ENCODE peak calls at places on chromosomes 16 and 17, in seven cellular contexts. Q is ovary, V is neuronal stem cell, E is thoracic aorta, S is A549, G is GM23248, K is upper lobe of right lung. F is an unnamed sample.

GRCh38 chr17:43368740-43369506 is 29.9 kb upstream of the ARL4D start:
- DNase-seq in Q (peak; percentile 87), V (peak; percentile 48), E (peak; percentile 38), S (peak; percentile 77), G (peak; percentile 90), K (peak; percentile 94), F (peak; percentile 88)

GRCh38 chr17:40415390-40415789 is 2.3 kb downstream of the TOP2A start:
- DNase-seq in Q (no peak), V (no peak), E (no peak), S (peak; percentile 68), G (peak; percentile 70), K (no peak), F (no peak)

GRCh38 chr17:5661486-5662125 is 77.3 kb upstream of the NLRP1 start:
- DNase-seq in Q (no peak), V (no peak), E (no peak), S (no peak), G (no peak), K (no peak), F (no peak)

GRCh38 chr16:47136101-47136820 is 7.5 kb downstream of the NETO2 start:
- DNase-seq in Q (no peak), V (no peak), E (no peak), S (no peak), G (peak; percentile 16), K (no peak), F (no peak)

GRCh38 chr17:56185905-56186783 is 32.9 kb downstream of the ANKFN1 start:
- DNase-seq in Q (no peak), V (no peak), E (no peak), S (no peak), G (peak; percentile 90), K (no peak), F (no peak)

GRCh38 chr16:46712911-46713310 is 23.5 kb downstream of the ORC6 start:
- DNase-seq in Q (no peak), V (no peak), E (no peak), S (no peak), G (no peak), K (no peak), F (no peak)

GRCh38 chr17:57739402-57740224 is 5.5 kb downstream of the CCDC182 start:
- DNase-seq in Q (no peak), V (no peak), E (no peak), S (peak; percentile 54), G (peak; percentile 34), K (no peak), F (no peak)

GRCh38 chr16:35711958-35712357 is 2252.5 kb downstream of the TP53TG3F start:
- DNase-seq in Q (no peak), V (no peak), E (no peak), S (no peak), G (no peak), K (no peak), F (no peak)

GRCh38 chr16:89722392-89723278 is 1.3 kb downstream of the ZNF276 start:
- DNase-seq in Q (no peak), V (no peak), E (no peak), S (no peak), G (peak; percentile 26), K (peak; percentile 93), F (peak; percentile 67)

GRCh38 chr17:5364156-5364555 is 55.3 kb downstream of the NUP88 start:
- DNase-seq in Q (no peak), V (no peak), E (no peak), S (no peak), G (peak; percentile 67), K (no peak), F (no peak)

GRCh38 chr17:34275881-34276280 is 5.9 kb downstream of the CCL7 start:
- DNase-seq in Q (no peak), V (no peak), E (no peak), S (no peak), G (peak; percentile 95), K (no peak), F (no peak)

GRCh38 chr17:80605326-80606066 is 60.9 kb downstream of the RPTOR start:
- DNase-seq in Q (no peak), V (no peak), E (no peak), S (peak; percentile 40), G (peak; percentile 16), K (no peak), F (no peak)

GRCh38 chr17:62750502-62751349 is 57.4 kb downstream of the MARCHF10 start:
- DNase-seq in Q (peak; percentile 21), V (no peak), E (no peak), S (no peak), G (no peak), K (no peak), F (no peak)

GRCh38 chr17:9424071-9424640 is 151.5 kb downstream of the STX8 start:
- DNase-seq in Q (no peak), V (no peak), E (no peak), S (no peak), G (no peak), K (no peak), F (no peak)

GRCh38 chr16:46727184-46727583 is 21.0 kb downstream of the MYLK3 start:
- DNase-seq in Q (no peak), V (no peak), E (no peak), S (no peak), G (no peak), K (no peak), F (no peak)

GRCh38 chr16:50509521-50510341 is 38.5 kb upstream of the NKD1 start:
- DNase-seq in Q (no peak), V (peak; percentile 23), E (no peak), S (no peak), G (peak; percentile 13), K (no peak), F (no peak)

GRCh38 chr17:58344791-58345157 is 7.2 kb downstream of the SUPT4H1 start:
- DNase-seq in Q (no peak), V (no peak), E (no peak), S (no peak), G (no peak), K (peak; percentile 21), F (no peak)

GRCh38 chr17:81339502-81340296 is 44.6 kb upstream of the SLC38A10 start:
- DNase-seq in Q (no peak), V (no peak), E (no peak), S (peak; percentile 77), G (no peak), K (peak; percentile 78), F (no peak)

GRCh38 chr16:49641250-49641649 is 214.7 kb downstream of the ZNF423 start:
- DNase-seq in Q (no peak), V (no peak), E (no peak), S (no peak), G (no peak), K (no peak), F (no peak)

GRCh38 chr17:4375039-4375748 is 8.7 kb upstream of the UBE2G1 start:
- DNase-seq in Q (no peak), V (no peak), E (no peak), S (no peak), G (no peak), K (no peak), F (no peak)

GRCh38 chr17:15957206-15957605 is 12.3 kb downstream of the ADORA2B start:
- DNase-seq in Q (no peak), V (no peak), E (no peak), S (no peak), G (no peak), K (no peak), F (no peak)

GRCh38 chr17:37752482-37752881 is 7.6 kb upstream of the HNF1B start:
- DNase-seq in Q (no peak), V (no peak), E (no peak), S (peak; percentile 80), G (peak; percentile 88), K (no peak), F (no peak)

GRCh38 chr17:37759014-37759637 is 14.3 kb upstream of the HNF1B start:
- DNase-seq in Q (no peak), V (no peak), E (no peak), S (no peak), G (no peak), K (no peak), F (peak; percentile 56)

GRCh38 chr17:37754363-37754762 is 9.5 kb upstream of the HNF1B start:
- DNase-seq in Q (no peak), V (no peak), E (no peak), S (no peak), G (no peak), K (no peak), F (no peak)

GRCh38 chr17:37755455-37755854 is 10.6 kb upstream of the HNF1B start:
- DNase-seq in Q (no peak), V (no peak), E (no peak), S (no peak), G (no peak), K (no peak), F (no peak)

DNA sequence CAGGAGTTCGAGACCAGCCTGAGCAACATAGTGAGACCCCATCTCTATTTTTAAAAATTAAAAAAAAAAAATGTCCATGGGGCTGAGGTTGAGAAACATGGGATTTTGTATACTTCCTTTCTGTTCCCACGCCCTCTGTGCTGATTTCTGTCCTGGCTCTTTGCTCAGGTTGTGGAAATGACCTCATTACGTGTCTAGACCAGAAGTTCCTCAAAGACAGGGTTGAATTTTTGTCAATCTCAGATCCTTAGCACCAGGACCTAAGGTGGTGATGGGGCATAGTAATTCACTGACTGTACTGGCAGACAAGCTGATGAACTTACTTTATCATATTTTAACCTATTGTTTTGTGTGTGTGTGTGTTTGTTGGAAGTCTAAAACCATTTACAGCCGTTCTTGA is 11.2 kb upstream of the HNF1B start:
- DNase-seq in Q (no peak), V (no peak), E (no peak), S (no peak), G (no peak), K (no peak), F (no peak)
- H3K4me1 ChIP-seq in Q (no peaks in the 10 kb centered on the region), V (no peaks in the 10 kb centered on the region), E (no peaks in the 10 kb centered on the region), S (peaks cover 40% of the 10 kb centered on the region), G (peaks cover 11% of the 10 kb centered on the region), K (no peaks in the 10 kb centered on the region), F (no peaks in the 10 kb centered on the region)

GRCh38 chr16:87838643-87839541 is 30.4 kb downstream of the SLC7A5 start:
- DNase-seq in Q (no peak), V (no peak), E (no peak), S (no peak), G (no peak), K (no peak), F (no peak)

GRCh38 chr16:87835882-87836331 is 33.4 kb downstream of the SLC7A5 start:
- DNase-seq in Q (no peak), V (no peak), E (no peak), S (no peak), G (no peak), K (no peak), F (no peak)

GRCh38 chr16:87836844-87837581 is 32.3 kb downstream of the SLC7A5 start:
- DNase-seq in Q (no peak), V (no peak), E (no peak), S (no peak), G (no peak), K (no peak), F (peak; percentile 36)

GRCh38 chr16:87836346-87836843 is 32.9 kb downstream of the SLC7A5 start:
- DNase-seq in Q (no peak), V (no peak), E (no peak), S (no peak), G (no peak), K (no peak), F (no peak)

GRCh38 chr16:87837627-87838289 is 31.5 kb downstream of the SLC7A5 start:
- DNase-seq in Q (no peak), V (no peak), E (no peak), S (no peak), G (no peak), K (no peak), F (no peak)
- H3K4me1 ChIP-seq in Q (no peaks in the 10 kb centered on the region), V (no peaks in the 10 kb centered on the region), E (no peaks in the 10 kb centered on the region), S (peaks cover 100% of the 10 kb centered on the region), G (no peaks in the 10 kb centered on the region), K (no peaks in the 10 kb centered on the region), F (peaks cover 11% of the 10 kb centered on the region)

GRCh38 chr16:68089067-68089466 is 3.9 kb downstream of the NFATC3 start:
- DNase-seq in Q (no peak), V (no peak), E (no peak), S (no peak), G (no peak), K (no peak), F (no peak)
- H3K4me1 ChIP-seq in Q (peaks cover 3% of the 10 kb centered on the region), V (peaks cover 9% of the 10 kb centered on the region), E (peaks cover 48% of the 10 kb centered on the region), S (peaks cover 57% of the 10 kb centered on the region), G (peaks cover 38% of the 10 kb centered on the region), K (peaks cover 52% of the 10 kb centered on the region), F (peaks cover 57% of the 10 kb centered on the region)

GRCh38 chr16:81581107-81581506 is 136.5 kb downstream of the CMIP start:
- DNase-seq in Q (no peak), V (no peak), E (no peak), S (no peak), G (no peak), K (no peak), F (no peak)
- H3K4me1 ChIP-seq in Q (peaks cover 1% of the 10 kb centered on the region), V (peaks cover 10% of the 10 kb centered on the region), E (no peaks in the 10 kb centered on the region), S (peaks cover 73% of the 10 kb centered on the region), G (peaks cover 18% of the 10 kb centered on the region), K (peaks cover 24% of the 10 kb centered on the region), F (no peaks in the 10 kb centered on the region)